ENCODE peak calls at places on chromosomes 4 and X, in nine cellular contexts. G is spleen, N is IMR-90, B is lower leg skin, W is tibial nerve, T is A549, F is breast epithelium, E is gastrocnemius medialis, M is stomach. J is an unnamed sample.

GRCh38 chrX:22314211-22314610 is 41.5 kb downstream of the CBLL2 start:
- DNase-seq in G (no peak), N (no peak), B (no peak), W (no peak), T (no peak), F (no peak), E (no peak), M (no peak), J (no peak)

GRCh38 chrX:149371984-149372383 is 133.1 kb downstream of the IDS start:
- DNase-seq in G (no peak), N (no peak), B (no peak), W (no peak), T (no peak), F (no peak), E (no peak), M (no peak), J (no peak)

GRCh38 chr4:169272265-169272886 is 1.6 kb upstream of the SH3RF1 start:
- DNase-seq in G (no peak), N (peak), B (no peak), W (no peak), T (no peak), F (no peak), E (no peak), M (no peak), J (no peak)

GRCh38 chr4:28886934-28887333 is 1833.2 kb upstream of the PCDH7 start:
- DNase-seq in G (no peak), N (peak), B (no peak), W (no peak), T (no peak), F (no peak), E (no peak), M (no peak), J (no peak)

GRCh38 chr4:37486134-37486533 is 200.0 kb downstream of the RELL1 start:
- DNase-seq in G (no peak), N (no peak), B (no peak), W (no peak), T (no peak), F (no peak), E (no peak), M (no peak), J (no peak)

GRCh38 chr4:116108606-116109005 is 976.8 kb downstream of the TRAM1L1 start:
- DNase-seq in G (no peak), N (no peak), B (no peak), W (no peak), T (no peak), F (no peak), E (no peak), M (no peak), J (no peak)

GRCh38 chr4:6769138-6769983 is 13.2 kb upstream of the KIAA0232 start:
- DNase-seq in G (no peak), N (no peak), B (no peak), W (no peak), T (no peak), F (no peak), E (no peak), M (no peak), J (no peak)

GRCh38 chr4:173517781-173518371 is 12.2 kb downstream of the HAND2 start:
- DNase-seq in G (no peak), N (no peak), B (peak), W (no peak), T (no peak), F (no peak), E (no peak), M (no peak), J (no peak)

GRCh38 chr4:128675083-128675482 is 134.4 kb upstream of the JADE1 start:
- DNase-seq in G (no peak), N (no peak), B (no peak), W (no peak), T (no peak), F (no peak), E (no peak), M (no peak), J (no peak)

GRCh38 chrX:153725832-153726285 is 1.2 kb downstream of the ABCD1 start:
- DNase-seq in G (no peak), N (no peak), B (no peak), W (no peak), T (no peak), F (no peak), E (no peak), M (no peak), J (no peak)

GRCh38 chrX:153725039-153725831 is 579 bp downstream of the ABCD1 start:
- DNase-seq in G (peak), N (no peak), B (no peak), W (no peak), T (no peak), F (no peak), E (no peak), M (no peak), J (no peak)

GRCh38 chrX:153727108-153727931 is 2.7 kb downstream of the ABCD1 start:
- DNase-seq in G (peak), N (no peak), B (no peak), W (peak), T (no peak), F (no peak), E (peak), M (peak), J (peak)

GRCh38 chrX:153728095-153728494 is 3.4 kb downstream of the ABCD1 start:
- DNase-seq in G (peak), N (no peak), B (no peak), W (no peak), T (no peak), F (no peak), E (no peak), M (no peak), J (no peak)

GRCh38 chrX:153726286-153727107 is 1.8 kb downstream of the ABCD1 start:
- DNase-seq in G (peak), N (peak), B (no peak), W (peak), T (no peak), F (no peak), E (peak), M (peak), J (peak)
- TF ChIP-seq POLR2A in G (no peak), N (no peak), B (no peak), W (no peak), T (no peak), F (no peak), E (no peak), M (no peak), J (peak)

DNA sequence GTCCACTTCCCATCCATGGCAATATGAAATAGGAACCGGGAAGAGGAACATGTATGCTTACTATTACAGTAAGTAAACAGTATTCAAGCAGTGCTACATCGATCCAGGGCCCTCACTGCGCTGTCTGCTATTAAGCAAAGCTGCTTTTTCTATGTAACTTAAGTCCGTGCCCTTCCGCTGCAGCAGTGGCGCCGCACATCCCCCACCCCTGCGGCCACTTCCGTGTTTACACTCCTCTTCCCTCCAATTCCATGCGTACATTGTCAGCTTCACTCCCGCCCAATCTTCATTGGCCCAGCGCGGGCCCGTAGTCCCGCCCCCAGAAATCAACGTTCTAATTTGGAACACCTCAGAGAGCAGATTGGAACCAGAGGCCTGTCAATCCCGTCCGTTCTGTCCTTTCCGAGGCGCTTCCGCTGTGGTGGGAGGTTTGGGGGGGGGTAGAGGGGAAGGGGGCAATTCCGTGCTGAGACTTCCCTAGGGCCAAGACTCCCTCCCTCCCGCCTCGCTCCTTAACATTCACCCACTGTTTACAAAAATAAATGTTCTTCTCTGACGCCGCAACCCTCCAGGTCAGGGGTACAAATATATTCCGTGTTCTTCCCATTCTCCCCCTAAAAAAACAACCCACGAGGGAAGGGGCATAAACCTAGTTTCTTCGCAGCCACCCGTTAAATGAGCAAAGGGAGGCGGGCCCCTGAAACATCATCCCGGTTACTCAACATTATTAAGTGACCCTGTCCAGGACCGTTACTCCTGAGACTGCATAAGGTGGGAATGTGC is 67.4 kb downstream of the NOCT start:
- DNase-seq in G (peak), N (peak), B (peak), W (peak), T (peak), F (peak), E (peak), M (peak), J (peak)
- TF ChIP-seq POLR2A in G (no peak), N (no peak), B (no peak), W (peak), T (no peak), F (no peak), E (peak), M (peak), J (no peak)

GRCh38 chr4:94451669-94452475 is at the start of gene PDLIM5:
- DNase-seq in G (peak), N (peak), B (peak), W (peak), T (peak), F (peak), E (peak), M (peak), J (peak)
- TF ChIP-seq POLR2A in G (peak), N (peak), B (no peak), W (peak), T (peak), F (peak), E (peak), M (peak), J (peak)

DNA sequence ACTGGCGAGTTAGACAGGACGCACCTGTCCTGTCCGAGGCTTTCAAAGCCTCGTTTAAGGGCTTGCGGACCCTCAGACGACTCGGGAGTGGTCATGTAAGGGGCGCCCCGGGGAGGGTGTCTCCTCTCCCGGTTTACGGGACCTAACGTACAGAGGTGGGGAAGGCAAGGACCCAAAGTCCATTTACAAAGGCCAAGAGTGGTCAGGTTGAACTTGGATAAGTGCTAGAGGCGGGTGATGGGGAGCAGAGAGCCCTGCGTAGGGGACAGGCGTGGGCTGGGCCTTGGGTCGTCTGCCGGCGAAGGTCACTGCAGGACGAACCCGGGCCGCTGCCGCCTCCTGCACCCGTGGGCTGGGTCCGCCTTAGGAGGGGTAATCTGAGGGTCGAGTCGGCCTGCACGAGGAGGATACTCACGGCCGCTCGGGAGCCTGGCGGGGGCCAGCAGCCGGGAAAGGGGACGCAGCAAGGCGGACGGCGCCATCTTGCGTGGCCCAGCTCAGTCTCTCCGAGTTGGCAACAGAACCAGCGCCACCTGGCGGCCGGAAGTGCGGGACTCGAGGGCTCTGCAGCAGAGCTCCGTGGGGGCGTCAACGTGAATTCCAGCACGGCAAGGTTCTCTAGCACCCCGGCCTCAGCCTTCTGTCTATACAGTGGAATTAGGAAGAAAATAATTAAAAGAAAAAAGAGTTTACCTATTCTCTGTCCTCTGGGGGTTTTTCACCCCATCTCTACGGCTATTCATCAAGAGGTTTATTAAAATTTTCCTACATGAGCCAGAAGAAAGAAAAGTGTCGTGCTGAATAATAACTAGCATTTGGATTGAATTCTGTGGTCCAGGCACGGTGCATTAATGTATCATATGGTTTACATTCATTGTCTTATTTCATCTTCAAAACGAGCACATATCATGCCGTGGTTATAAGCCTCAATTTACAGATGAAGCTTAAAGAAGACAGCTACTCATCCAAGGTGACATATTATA is 5.7 kb upstream of the NAA15 start:
- DNase-seq in G (peak), N (peak), B (peak), W (peak), T (peak), F (peak), E (peak), M (peak), J (peak)
- TF ChIP-seq POLR2A in G (no peak), N (peak), B (no peak), W (peak), T (peak), F (no peak), E (peak), M (no peak), J (peak)

GRCh38 chr4:48907706-48908477 is 1.3 kb upstream of the OCIAD2 start:
- DNase-seq in G (no peak), N (no peak), B (no peak), W (no peak), T (no peak), F (no peak), E (no peak), M (no peak), J (no peak)

GRCh38 chr4:48904541-48905142 is 1.9 kb downstream of the OCIAD2 start:
- DNase-seq in G (no peak), N (peak), B (no peak), W (no peak), T (no peak), F (no peak), E (no peak), M (no peak), J (no peak)

GRCh38 chr4:48908687-48909086 is 2.1 kb upstream of the OCIAD2 start:
- DNase-seq in G (no peak), N (no peak), B (no peak), W (no peak), T (no peak), F (no peak), E (no peak), M (no peak), J (no peak)

GRCh38 chr4:48905363-48906015 is 1.1 kb downstream of the OCIAD2 start:
- DNase-seq in G (no peak), N (peak), B (no peak), W (no peak), T (peak), F (no peak), E (no peak), M (peak), J (no peak)

DNA sequence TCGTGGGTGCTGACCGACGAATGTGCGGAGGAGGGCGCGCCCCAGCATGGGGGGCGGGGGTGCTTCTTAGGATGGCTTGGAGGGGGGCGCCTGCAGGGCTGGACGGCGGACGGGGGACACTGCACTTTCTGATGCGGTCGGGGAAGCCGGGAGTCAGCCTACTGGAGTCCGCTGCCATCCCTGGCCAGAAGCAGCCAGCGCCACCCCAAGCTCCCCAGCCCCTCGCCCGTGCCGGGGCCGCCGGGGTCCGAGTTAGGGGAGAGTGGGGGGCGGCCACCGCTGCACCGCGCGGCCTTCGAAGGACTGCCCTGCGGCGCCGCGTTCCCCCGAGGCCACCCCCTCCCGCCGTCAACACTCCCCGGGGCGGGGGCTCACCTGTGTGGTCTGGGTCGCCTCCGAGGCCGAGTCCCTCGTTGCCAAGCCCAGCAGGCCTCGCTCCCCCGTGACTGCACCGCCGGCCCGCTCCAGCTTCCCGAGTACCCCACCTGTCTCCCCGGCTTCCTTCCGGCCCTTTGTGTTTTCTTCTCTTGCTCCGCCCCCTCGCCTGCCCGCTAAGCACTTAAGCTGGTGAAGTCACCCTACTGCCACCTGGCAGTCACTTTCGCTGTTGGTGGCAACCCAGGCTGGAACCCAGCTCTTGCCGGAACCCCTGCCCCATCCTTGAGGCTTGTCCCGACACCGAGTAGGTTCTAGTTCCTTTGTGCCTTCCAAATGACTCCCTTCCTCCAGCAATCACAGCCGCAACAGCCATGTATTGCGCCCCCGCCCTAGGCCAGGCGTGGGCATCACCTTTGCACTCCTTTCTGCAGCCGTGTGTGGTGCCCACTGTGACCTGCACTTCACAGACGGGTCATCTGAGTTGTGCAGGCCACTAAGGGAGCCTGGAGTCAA is at the start of gene OCIAD2:
- DNase-seq in G (peak), N (no peak), B (peak), W (no peak), T (peak), F (peak), E (peak), M (peak), J (peak)
- TF ChIP-seq POLR2A in G (peak), N (no peak), B (no peak), W (no peak), T (peak), F (no peak), E (no peak), M (peak), J (peak)

GRCh38 chr4:52716364-52717151 is 34.7 kb downstream of the ERVMER34-1 start:
- DNase-seq in G (no peak), N (no peak), B (no peak), W (no peak), T (no peak), F (no peak), E (no peak), M (no peak), J (no peak)

GRCh38 chr4:52726821-52727580 is 24.2 kb downstream of the ERVMER34-1 start:
- DNase-seq in G (no peak), N (no peak), B (no peak), W (no peak), T (no peak), F (no peak), E (no peak), M (no peak), J (no peak)

GRCh38 chr4:52718123-52718522 is 33.1 kb downstream of the ERVMER34-1 start:
- DNase-seq in G (no peak), N (peak), B (no peak), W (no peak), T (no peak), F (no peak), E (no peak), M (no peak), J (peak)

GRCh38 chr4:52721968-52722814 is 29.0 kb downstream of the ERVMER34-1 start:
- DNase-seq in G (peak), N (peak), B (peak), W (peak), T (peak), F (peak), E (peak), M (peak), J (peak)
- TF ChIP-seq POLR2A in G (peak), N (peak), B (no peak), W (peak), T (peak), F (no peak), E (peak), M (no peak), J (peak)

DNA sequence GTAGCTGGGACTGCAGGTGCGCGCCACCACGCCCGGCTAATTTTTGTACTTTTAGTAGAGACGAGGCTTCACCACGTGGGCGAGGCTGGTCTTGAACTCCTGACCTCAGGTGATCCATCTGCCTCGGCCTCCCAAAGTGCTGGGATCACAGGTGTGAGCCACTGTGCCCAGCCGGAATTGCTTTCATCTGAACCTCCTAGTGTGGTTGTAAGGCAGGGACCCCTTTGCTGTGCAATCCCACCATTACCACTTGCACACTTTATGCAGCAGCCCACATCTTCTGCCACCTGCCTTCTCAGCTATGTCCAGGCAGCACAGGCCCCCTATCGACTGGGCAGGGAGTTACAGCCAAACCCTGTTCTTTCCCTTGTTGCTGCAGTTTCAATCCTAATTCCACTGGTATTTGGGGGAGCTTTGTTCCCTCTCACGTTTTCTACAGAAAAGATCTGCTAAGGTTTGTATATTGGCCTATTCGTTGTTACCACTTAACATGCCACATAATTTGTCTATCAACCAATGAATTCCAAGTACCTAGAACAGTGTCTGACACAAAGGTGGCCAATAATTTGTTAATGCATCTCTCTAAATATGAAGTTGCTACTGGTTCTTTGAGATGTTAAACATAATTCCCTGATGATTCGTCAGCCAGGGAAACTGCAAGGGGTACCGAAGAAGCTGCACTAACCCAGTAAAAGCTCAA is 6.5 kb downstream of the RPL39 start:
- DNase-seq in G (peak), N (peak), B (no peak), W (no peak), T (peak), F (no peak), E (no peak), M (peak), J (no peak)
- TF ChIP-seq POLR2A in G (no peak), N (no peak), B (no peak), W (no peak), T (no peak), F (no peak), E (no peak), M (no peak), J (no peak)

GRCh38 chrX:86047174-86047991 is at the start of gene CHM:
- DNase-seq in G (peak), N (peak), B (peak), W (peak), T (peak), F (peak), E (peak), M (peak), J (peak)
- TF ChIP-seq POLR2A in G (no peak), N (peak), B (no peak), W (peak), T (peak), F (no peak), E (peak), M (no peak), J (no peak)

GRCh38 chrX:37846558-37846933 is 825 bp downstream of the DYNLT3 start:
- DNase-seq in G (no peak), N (no peak), B (no peak), W (no peak), T (no peak), F (no peak), E (no peak), M (no peak), J (no peak)

GRCh38 chrX:37847733-37848197 is 394 bp upstream of the DYNLT3 start:
- DNase-seq in G (no peak), N (no peak), B (no peak), W (no peak), T (no peak), F (no peak), E (no peak), M (no peak), J (no peak)

GRCh38 chrX:37844622-37845021 is 2.7 kb downstream of the DYNLT3 start:
- DNase-seq in G (no peak), N (no peak), B (no peak), W (no peak), T (no peak), F (no peak), E (no peak), M (no peak), J (no peak)

GRCh38 chrX:37846141-37846540 is 1.2 kb downstream of the DYNLT3 start:
- DNase-seq in G (no peak), N (peak), B (no peak), W (no peak), T (no peak), F (no peak), E (no peak), M (no peak), J (no peak)

GRCh38 chrX:37846934-37847732 is at the start of gene DYNLT3:
- DNase-seq in G (peak), N (peak), B (peak), W (peak), T (peak), F (peak), E (peak), M (peak), J (peak)
- TF ChIP-seq POLR2A in G (peak), N (peak), B (no peak), W (peak), T (no peak), F (peak), E (peak), M (peak), J (peak)